ENCODE peak calls at places on chromosomes 12 and 14, in eight cellular contexts. One of them, this sample, is unnamed.
A peak's percentile ranks its signal among the peaks of the same experiment; 100 is the strongest.

GRCh38 chr12:25894759-25895158 is 63.7 kb upstream of the RASSF8 start:
- DNase-seq in A549: no peak
- DNase-seq in sigmoid colon: no peak
- DNase-seq in stomach: no peak
- DNase-seq in ovary: no peak
- DNase-seq in K562: no peak
- DNase-seq in transverse colon: no peak
- DNase-seq in H1: no peak
- DNase-seq in this sample: no peak

GRCh38 chr14:90168425-90169105 is 87.8 kb upstream of the PSMC1 start:
- DNase-seq in H1: no peak
- DNase-seq in stomach: no peak
- DNase-seq in A549: no peak
- DNase-seq in K562: no peak
- DNase-seq in ovary: no peak
- DNase-seq in transverse colon: no peak
- DNase-seq in sigmoid colon: no peak
- DNase-seq in this sample: no peak

GRCh38 chr14:99393059-99393655 is 87.5 kb downstream of the SETD3 start:
- DNase-seq in sigmoid colon: no peak
- DNase-seq in ovary: no peak
- DNase-seq in A549: peak; percentile 61
- DNase-seq in stomach: peak; percentile 61
- DNase-seq in transverse colon: peak; percentile 55
- DNase-seq in K562: peak; percentile 68
- DNase-seq in H1: peak; percentile 38
- DNase-seq in this sample: no peak

GRCh38 chr12:6336079-6336858 is 5.6 kb downstream of the TNFRSF1A start:
- DNase-seq in H1: peak; percentile 96
- DNase-seq in ovary: peak; percentile 97
- DNase-seq in stomach: peak; percentile 90
- DNase-seq in transverse colon: peak; percentile 92
- DNase-seq in K562: peak; percentile 78
- DNase-seq in A549: peak; percentile 99
- DNase-seq in sigmoid colon: peak; percentile 98
- DNase-seq in this sample: peak; percentile 90

GRCh38 chr14:94933411-94933964 is 163.6 kb upstream of the GSC start:
- DNase-seq in stomach: no peak
- DNase-seq in H1: no peak
- DNase-seq in sigmoid colon: no peak
- DNase-seq in K562: no peak
- DNase-seq in A549: no peak
- DNase-seq in ovary: no peak
- DNase-seq in transverse colon: no peak
- DNase-seq in this sample: no peak

GRCh38 chr12:96810057-96810456 is 97.0 kb upstream of the NEDD1 start:
- DNase-seq in stomach: no peak
- DNase-seq in H1: no peak
- DNase-seq in A549: no peak
- DNase-seq in ovary: no peak
- DNase-seq in sigmoid colon: no peak
- DNase-seq in K562: no peak
- DNase-seq in transverse colon: no peak
- DNase-seq in this sample: no peak

GRCh38 chr14:24285351-24285750 is 14.0 kb upstream of the RABGGTA start:
- DNase-seq in H1: no peak
- DNase-seq in ovary: no peak
- DNase-seq in sigmoid colon: no peak
- DNase-seq in A549: no peak
- DNase-seq in transverse colon: no peak
- DNase-seq in stomach: no peak
- DNase-seq in K562: no peak
- DNase-seq in this sample: no peak

GRCh38 chr14:56394826-56395543 is 184.6 kb upstream of the TMEM260 start:
- DNase-seq in stomach: no peak
- DNase-seq in sigmoid colon: no peak
- DNase-seq in transverse colon: no peak
- DNase-seq in A549: no peak
- DNase-seq in K562: no peak
- DNase-seq in ovary: no peak
- DNase-seq in H1: no peak
- DNase-seq in this sample: no peak

GRCh38 chr14:37263656-37264236 is 66.0 kb downstream of the MIPOL1 start:
- DNase-seq in stomach: no peak
- DNase-seq in transverse colon: no peak
- DNase-seq in sigmoid colon: no peak
- DNase-seq in K562: no peak
- DNase-seq in H1: no peak
- DNase-seq in A549: no peak
- DNase-seq in ovary: no peak
- DNase-seq in this sample: no peak

GRCh38 chr12:21939435-21939834 is 1.8 kb downstream of the ABCC9 start:
- DNase-seq in K562: no peak
- DNase-seq in transverse colon: no peak
- DNase-seq in sigmoid colon: no peak
- DNase-seq in ovary: no peak
- DNase-seq in stomach: no peak
- DNase-seq in A549: no peak
- DNase-seq in H1: no peak
- DNase-seq in this sample: no peak

GRCh38 chr12:119989619-119990381 is 764 bp downstream of the BICDL1 start:
- DNase-seq in ovary: peak; percentile 74
- DNase-seq in sigmoid colon: peak; percentile 73
- DNase-seq in stomach: peak; percentile 90
- DNase-seq in A549: peak; percentile 48
- DNase-seq in K562: peak; percentile 82
- DNase-seq in transverse colon: peak; percentile 86
- DNase-seq in H1: peak; percentile 9
- DNase-seq in this sample: peak; percentile 60

GRCh38 chr12:120067084-120067869 is 49.3 kb downstream of the RAB35 start:
- DNase-seq in H1: no peak
- DNase-seq in transverse colon: no peak
- DNase-seq in sigmoid colon: no peak
- DNase-seq in stomach: no peak
- DNase-seq in ovary: no peak
- DNase-seq in A549: no peak
- DNase-seq in K562: no peak
- DNase-seq in this sample: no peak

GRCh38 chr14:61244051-61244450 is 37.1 kb downstream of the TMEM30B start:
- DNase-seq in H1: no peak
- DNase-seq in A549: no peak
- DNase-seq in K562: no peak
- DNase-seq in stomach: no peak
- DNase-seq in sigmoid colon: no peak
- DNase-seq in transverse colon: no peak
- DNase-seq in ovary: no peak
- DNase-seq in this sample: no peak

GRCh38 chr12:14185441-14186192 is 179.9 kb upstream of the ATF7IP start:
- DNase-seq in ovary: no peak
- DNase-seq in transverse colon: peak; percentile 61
- DNase-seq in K562: peak; percentile 12
- DNase-seq in stomach: peak; percentile 32
- DNase-seq in H1: no peak
- DNase-seq in sigmoid colon: no peak
- DNase-seq in A549: peak; percentile 46
- DNase-seq in this sample: peak; percentile 12

GRCh38 chr12:123757555-123757954 is 4.5 kb upstream of the DNAH10 start:
- DNase-seq in transverse colon: no peak
- DNase-seq in A549: no peak
- DNase-seq in ovary: no peak
- DNase-seq in K562: no peak
- DNase-seq in sigmoid colon: no peak
- DNase-seq in stomach: no peak
- DNase-seq in H1: no peak
- DNase-seq in this sample: no peak
- TF ChIP-seq EP300 in transverse colon: no peak
- TF ChIP-seq EP300 in A549: no peak
- TF ChIP-seq EP300 in ovary: no peak
- TF ChIP-seq EP300 in K562: no peak
- TF ChIP-seq EP300 in sigmoid colon: no peak
- TF ChIP-seq EP300 in stomach: no peak
- TF ChIP-seq EP300 in H1: no peak
- TF ChIP-seq EP300 in this sample: no peak

GRCh38 chr14:105486974-105487448 is 325 bp downstream of the CRIP1 start:
- DNase-seq in K562: no peak
- DNase-seq in A549: no peak
- DNase-seq in sigmoid colon: peak; percentile 89
- DNase-seq in ovary: peak; percentile 47
- DNase-seq in H1: no peak
- DNase-seq in stomach: no peak
- DNase-seq in transverse colon: peak; percentile 79
- DNase-seq in this sample: peak; percentile 58
- TF ChIP-seq POLR2A in K562: no peak
- TF ChIP-seq POLR2A in A549: peak; percentile 98
- TF ChIP-seq POLR2A in sigmoid colon: peak; percentile 7
- TF ChIP-seq POLR2A in ovary: no peak
- TF ChIP-seq POLR2A in H1: no peak
- TF ChIP-seq POLR2A in stomach: no peak
- TF ChIP-seq POLR2A in transverse colon: peak; percentile 55
- TF ChIP-seq POLR2A in this sample: no peak

DNA sequence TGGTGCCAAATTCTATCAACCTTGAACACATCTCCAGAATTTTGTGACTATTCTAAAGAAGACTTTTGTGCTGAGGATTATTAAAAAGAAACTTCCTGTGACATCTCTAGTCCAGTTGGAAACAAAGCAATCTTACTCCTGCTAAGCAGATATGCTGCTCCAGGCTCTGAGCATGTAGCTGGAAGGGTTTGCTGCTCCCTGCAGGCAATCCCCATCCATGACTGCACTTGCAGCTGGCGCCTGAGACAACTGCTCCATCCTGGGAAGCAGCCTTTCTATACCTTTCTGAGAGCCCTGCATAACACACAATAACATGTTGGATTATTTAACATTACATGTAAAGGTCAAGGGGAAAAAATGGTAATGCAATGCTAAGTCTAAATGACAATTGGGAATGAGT is 105.1 kb downstream of the NDUFA12 start:
- DNase-seq in H1: no peak
- DNase-seq in transverse colon: no peak
- DNase-seq in ovary: no peak
- DNase-seq in sigmoid colon: no peak
- DNase-seq in stomach: no peak
- DNase-seq in K562: no peak
- DNase-seq in A549: no peak
- DNase-seq in this sample: no peak
- TF ChIP-seq EP300 in H1: no peak
- TF ChIP-seq EP300 in transverse colon: no peak
- TF ChIP-seq EP300 in ovary: no peak
- TF ChIP-seq EP300 in sigmoid colon: no peak
- TF ChIP-seq EP300 in stomach: no peak
- TF ChIP-seq EP300 in K562: no peak
- TF ChIP-seq EP300 in A549: no peak
- TF ChIP-seq EP300 in this sample: no peak

DNA sequence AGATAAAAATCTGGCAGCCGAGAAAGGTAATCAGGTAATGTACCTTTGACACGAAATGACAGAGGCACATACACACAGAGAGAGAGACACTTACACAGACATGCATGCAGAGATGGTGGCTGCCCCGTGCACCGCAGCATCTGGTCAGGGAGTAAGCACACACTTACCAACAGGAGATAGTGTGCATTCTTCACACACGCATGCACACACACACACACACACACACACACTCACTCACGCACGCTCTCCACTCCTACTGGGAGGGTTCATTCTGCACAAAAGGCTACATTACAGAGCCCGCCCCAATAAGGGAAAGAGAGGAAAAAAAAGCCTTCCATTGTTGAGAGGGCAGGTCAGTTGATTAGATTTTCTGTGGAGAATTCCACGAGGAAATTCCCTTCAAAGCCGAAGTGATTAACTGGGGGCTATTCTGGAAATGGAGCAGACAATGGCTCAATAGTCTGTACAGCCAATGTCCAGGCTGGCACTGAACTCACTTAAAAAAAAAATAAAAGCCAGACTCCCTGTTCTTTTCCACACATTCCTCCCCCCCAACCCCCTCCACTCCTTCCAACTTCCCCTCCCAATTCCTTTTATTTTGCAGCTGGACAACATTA is 1.4 kb upstream of the SOX5 start:
- DNase-seq in A549: no peak
- DNase-seq in sigmoid colon: no peak
- DNase-seq in transverse colon: no peak
- DNase-seq in ovary: no peak
- DNase-seq in stomach: no peak
- DNase-seq in K562: no peak
- DNase-seq in H1: no peak
- DNase-seq in this sample: peak; percentile 9
- TF ChIP-seq POLR2A in A549: no peak
- TF ChIP-seq POLR2A in sigmoid colon: no peak
- TF ChIP-seq POLR2A in transverse colon: no peak
- TF ChIP-seq POLR2A in ovary: no peak
- TF ChIP-seq POLR2A in stomach: no peak
- TF ChIP-seq POLR2A in K562: no peak
- TF ChIP-seq POLR2A in H1: no peak
- TF ChIP-seq POLR2A in this sample: no peak

DNA sequence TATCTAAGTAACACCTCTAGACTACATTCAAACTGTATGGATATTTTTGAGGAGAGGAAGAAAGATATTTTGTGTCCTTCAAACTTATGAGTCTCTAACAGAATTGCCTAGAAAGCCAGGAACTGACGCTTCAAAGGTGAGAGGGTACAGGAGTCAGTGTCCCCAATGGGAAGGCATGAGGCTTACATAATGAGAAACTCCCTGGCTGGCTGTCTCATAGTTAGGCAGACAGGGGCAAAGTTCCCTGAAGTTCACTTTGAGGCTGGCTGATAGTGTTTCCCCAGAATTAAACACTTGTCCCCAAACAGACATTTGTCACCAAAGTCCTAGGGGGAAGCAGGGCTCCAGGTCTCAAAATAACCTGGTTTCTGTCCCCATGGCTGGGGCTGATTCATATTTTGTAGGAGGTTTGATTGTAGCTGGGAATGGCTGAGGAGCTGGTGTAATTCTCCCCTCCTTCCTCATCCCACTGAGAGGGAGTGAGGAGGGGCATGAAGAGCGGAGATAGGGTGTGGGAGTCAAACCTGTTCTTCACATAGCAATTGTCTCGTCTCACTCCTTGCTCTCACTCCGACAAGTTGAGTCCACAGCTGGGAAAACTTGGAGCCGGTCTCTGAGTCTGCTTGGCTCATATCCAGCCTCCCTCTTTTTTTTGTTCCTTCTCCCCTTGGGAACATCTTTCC is 56.4 kb upstream of the CISTR start:
- DNase-seq in ovary: no peak
- DNase-seq in stomach: no peak
- DNase-seq in transverse colon: no peak
- DNase-seq in sigmoid colon: no peak
- DNase-seq in A549: no peak
- DNase-seq in K562: no peak
- DNase-seq in H1: no peak
- DNase-seq in this sample: no peak
- TF ChIP-seq EP300 in ovary: no peak
- TF ChIP-seq EP300 in stomach: no peak
- TF ChIP-seq EP300 in transverse colon: no peak
- TF ChIP-seq EP300 in sigmoid colon: no peak
- TF ChIP-seq EP300 in A549: no peak
- TF ChIP-seq EP300 in K562: no peak
- TF ChIP-seq EP300 in H1: no peak
- TF ChIP-seq EP300 in this sample: no peak

This sample was measured in tibial nerve.